ENCODE peak calls at places on chromosome 5, in eight cellular contexts. L is activated CD4-positive, alpha-beta T cell treated with anti-CD3 and anti-CD28 coated beads, Interleukin-2, amount 50 U/mL, for 4 hours; G is ACHN; J is KG1; K is hypothalamus; B is non-pigmented ciliary epithelial cell; Z is NCI-H146; U is activated CD8-positive, alpha-beta memory T cell treated with anti-CD3 and anti-CD28 coated beads, Interleukin-2, amount 10 ng/mL, durations not matched to agents 7 days and 5 days. N is an unnamed sample.

GRCh38 chr5:16992444-16992843 is 56.4 kb upstream of the MYO10 start:
- DNase-seq in G (no peak), L (no peak), K (no peak), U (no peak), J (no peak), B (no peak), Z (no peak), N (no peak)

GRCh38 chr5:138696501-138696900 is 56.7 kb upstream of the CTNNA1 start:
- DNase-seq in Z (no peak), B (peak; percentile 75), J (no peak), L (no peak), K (no peak), G (peak; percentile 87), U (no peak), N (no peak)

GRCh38 chr5:118310412-118310811 is 677.9 kb downstream of the DTWD2 start:
- DNase-seq in J (no peak), L (no peak), K (no peak), U (no peak), B (no peak), Z (no peak), G (no peak), N (no peak)

GRCh38 chr5:55446690-55447351 is 87.9 kb downstream of the PLPP1 start:
- DNase-seq in J (no peak), G (no peak), Z (no peak), L (no peak), B (no peak), K (no peak), U (no peak), N (no peak)

GRCh38 chr5:119355244-119355635 is 579 bp upstream of the TNFAIP8 start:
- DNase-seq in J (no peak), K (no peak), L (peak; percentile 50), B (no peak), U (peak; percentile 65), Z (no peak), G (peak; percentile 23), N (no peak)

GRCh38 chr5:162444129-162444762 is 376.7 kb downstream of the GABRG2 start:
- DNase-seq in L (no peak), B (no peak), Z (no peak), G (no peak), J (no peak), U (no peak), K (no peak), N (no peak)

GRCh38 chr5:124176692-124177091 is 569.7 kb downstream of the ZNF608 start:
- DNase-seq in Z (no peak), G (no peak), L (no peak), B (no peak), J (no peak), U (no peak), K (no peak), N (no peak)

GRCh38 chr5:153797484-153797883 is 241.2 kb downstream of the FAM114A2 start:
- DNase-seq in Z (peak; percentile 6), L (no peak), K (no peak), U (no peak), B (no peak), G (no peak), J (no peak), N (no peak)

GRCh38 chr5:103232393-103232999 is 26.1 kb upstream of the MACIR start:
- DNase-seq in G (peak; percentile 48), K (no peak), L (no peak), Z (peak; percentile 17), J (no peak), B (no peak), U (no peak), N (no peak)

GRCh38 chr5:108461628-108462367 is 79.9 kb upstream of the FBXL17 start:
- DNase-seq in Z (no peak), U (no peak), K (no peak), L (no peak), B (peak; percentile 47), J (no peak), G (no peak), N (no peak)

GRCh38 chr5:41270423-41271251 is 57.3 kb upstream of the C6 start:
- DNase-seq in B (peak; percentile 28), Z (peak; percentile 13), K (peak; percentile 3), G (peak; percentile 44), U (no peak), J (no peak), L (no peak), N (peak; percentile 35)

GRCh38 chr5:154778534-154778933 is 23.4 kb downstream of the LARP1 start:
- DNase-seq in G (no peak), K (no peak), J (no peak), B (no peak), Z (no peak), U (no peak), L (no peak), N (no peak)

GRCh38 chr5:134148986-134149539 is 27.7 kb downstream of the SKP1 start:
- DNase-seq in B (no peak), G (no peak), J (no peak), U (no peak), K (no peak), Z (no peak), L (no peak), N (no peak)

GRCh38 chr5:60455589-60455988 is 244.4 kb downstream of the DEPDC1B start:
- DNase-seq in U (no peak), L (no peak), Z (no peak), G (no peak), K (no peak), J (no peak), B (no peak), N (no peak)

GRCh38 chr5:178310130-178310865 is 77.7 kb upstream of the PHYKPL start:
- DNase-seq in B (no peak), U (no peak), L (no peak), G (no peak), Z (no peak), K (no peak), J (no peak), N (no peak)

GRCh38 chr5:71893451-71893850 is 174.4 kb downstream of the CARTPT start:
- DNase-seq in B (no peak), J (no peak), G (no peak), L (no peak), U (no peak), Z (no peak), K (no peak), N (no peak)

GRCh38 chr5:1761453-1761755 is 38.2 kb downstream of the MRPL36 start:
- DNase-seq in G (no peak), L (no peak), U (peak; percentile 9), B (no peak), Z (no peak), J (no peak), K (no peak), N (no peak)

GRCh38 chr5:134576386-134577021 is 51.0 kb downstream of the JADE2 start:
- DNase-seq in L (no peak), Z (no peak), U (no peak), J (no peak), G (peak; percentile 9), B (no peak), K (no peak), N (no peak)

GRCh38 chr5:31064215-31064614 is 129.3 kb upstream of the CDH6 start:
- DNase-seq in J (no peak), B (no peak), U (no peak), G (no peak), L (no peak), K (no peak), Z (no peak), N (no peak)

GRCh38 chr5:65923339-65923738 is 3.0 kb upstream of the ERBIN start:
- DNase-seq in Z (no peak), L (no peak), G (peak; percentile 33), B (no peak), K (no peak), U (no peak), J (no peak), N (no peak)

GRCh38 chr5:107565791-107566536 is 104.8 kb downstream of the EFNA5 start:
- DNase-seq in B (no peak), K (no peak), L (no peak), Z (no peak), U (no peak), J (no peak), G (no peak), N (no peak)

GRCh38 chr5:91307023-91307422 is 76.1 kb downstream of the ARRDC3 start:
- DNase-seq in U (no peak), Z (no peak), B (no peak), K (no peak), L (no peak), J (no peak), G (no peak), N (no peak)

GRCh38 chr5:136802382-136802781 is 437.0 kb upstream of the TRPC7 start:
- DNase-seq in K (no peak), J (no peak), B (no peak), Z (no peak), L (no peak), G (peak; percentile 29), U (no peak), N (no peak)

GRCh38 chr5:17012289-17012688 is 76.2 kb upstream of the MYO10 start:
- DNase-seq in J (no peak), B (no peak), K (no peak), Z (no peak), L (no peak), U (no peak), G (no peak), N (no peak)

GRCh38 chr5:89942171-89942570 is 467.4 kb downstream of the CETN3 start:
- DNase-seq in U (no peak), B (no peak), Z (no peak), K (no peak), L (no peak), J (no peak), G (no peak), N (no peak)

GRCh38 chr5:155418960-155419579 is 405.5 kb downstream of the KIF4B start:
- DNase-seq in G (no peak), B (no peak), K (no peak), Z (no peak), J (no peak), U (no peak), L (no peak), N (no peak)

GRCh38 chr5:180333661-180334060 is 19.5 kb downstream of the GFPT2 start:
- DNase-seq in L (no peak), K (no peak), U (no peak), Z (no peak), J (no peak), G (no peak), B (no peak), N (no peak)

GRCh38 chr5:112586596-112587062 is 151.1 kb upstream of the APC start:
- DNase-seq in K (no peak), G (no peak), U (no peak), L (no peak), J (no peak), Z (no peak), B (no peak), N (no peak)

GRCh38 chr5:138180183-138180782 is 1.4 kb downstream of the KIF20A start:
- DNase-seq in K (no peak), U (no peak), L (no peak), B (peak; percentile 24), G (peak; percentile 71), Z (peak; percentile 49), J (peak; percentile 40), N (peak; percentile 6)

GRCh38 chr5:124877501-124878146 is 131.2 kb upstream of the ZNF608 start:
- DNase-seq in K (no peak), U (no peak), J (no peak), Z (no peak), L (no peak), G (no peak), B (no peak), N (no peak)

GRCh38 chr5:177403826-177404640 is 3.6 kb upstream of the PFN3 start:
- DNase-seq in Z (peak; percentile 76), B (no peak), G (peak; percentile 74), L (peak; percentile 84), J (peak; percentile 80), K (peak; percentile 54), U (peak; percentile 90), N (peak; percentile 61)

GRCh38 chr5:61167382-61167781 is 5.1 kb upstream of the SMIM15 start:
- DNase-seq in Z (peak; percentile 12), B (no peak), G (peak; percentile 41), U (no peak), J (no peak), L (no peak), K (peak; percentile 18), N (no peak)